ENCODE peak calls at places on chromosome 10, in four cellular contexts. S, V, T and K are unnamed samples.

GRCh38 chr10:129099992-129100391 is 367.0 kb upstream of the MGMT start:
- DNase-seq in T (no peak), S (no peak), V (no peak), K (no peak)

GRCh38 chr10:16787361-16787791 is 29.8 kb downstream of the RSU1 start:
- DNase-seq in V (no peak), S (no peak), T (no peak), K (no peak)

GRCh38 chr10:1643911-1644810 is 93.2 kb downstream of the ADARB2 start:
- DNase-seq in S (no peak), V (no peak), T (no peak), K (no peak)

GRCh38 chr10:99672884-99673283 is 13.6 kb downstream of the ENTPD7 start:
- DNase-seq in S (no peak), T (no peak), V (no peak), K (no peak)

GRCh38 chr10:109282510-109282909 is 640.8 kb downstream of the XPNPEP1 start:
- DNase-seq in T (peak), V (no peak), S (no peak), K (peak)

GRCh38 chr10:35758086-35758485 is 116.0 kb upstream of the FZD8 start:
- DNase-seq in T (no peak), V (peak), S (peak), K (peak)

GRCh38 chr10:1515780-1516491 is 221.4 kb downstream of the ADARB2 start:
- DNase-seq in S (no peak), V (no peak), T (no peak), K (no peak)

GRCh38 chr10:71391701-71392100 is 5.0 kb upstream of the CDH23 start:
- DNase-seq in V (no peak), S (no peak), T (no peak), K (no peak)

GRCh38 chr10:97633921-97634320 is 621 bp upstream of the MORN4 start:
- DNase-seq in V (no peak), T (peak), S (no peak), K (peak)

GRCh38 chr10:96998329-96998888 is 166.3 kb downstream of the LCOR start:
- DNase-seq in T (no peak), V (no peak), S (no peak), K (peak)

GRCh38 chr10:75195035-75195763 is 15.4 kb upstream of the VDAC2 start:
- DNase-seq in V (no peak), S (no peak), T (no peak), K (peak)

GRCh38 chr10:116743266-116744064 is 1.1 kb upstream of the HSPA12A start:
- DNase-seq in V (no peak), T (no peak), S (no peak), K (no peak)

GRCh38 chr10:116740971-116741370 is 1.4 kb downstream of the HSPA12A start:
- DNase-seq in T (no peak), S (no peak), V (no peak), K (no peak)

GRCh38 chr10:116744163-116744788 is 1.9 kb upstream of the HSPA12A start:
- DNase-seq in S (no peak), V (no peak), T (no peak), K (no peak)

GRCh38 chr10:116741391-116742351 is 695 bp downstream of the HSPA12A start:
- DNase-seq in S (peak), T (no peak), V (peak), K (no peak)

DNA sequence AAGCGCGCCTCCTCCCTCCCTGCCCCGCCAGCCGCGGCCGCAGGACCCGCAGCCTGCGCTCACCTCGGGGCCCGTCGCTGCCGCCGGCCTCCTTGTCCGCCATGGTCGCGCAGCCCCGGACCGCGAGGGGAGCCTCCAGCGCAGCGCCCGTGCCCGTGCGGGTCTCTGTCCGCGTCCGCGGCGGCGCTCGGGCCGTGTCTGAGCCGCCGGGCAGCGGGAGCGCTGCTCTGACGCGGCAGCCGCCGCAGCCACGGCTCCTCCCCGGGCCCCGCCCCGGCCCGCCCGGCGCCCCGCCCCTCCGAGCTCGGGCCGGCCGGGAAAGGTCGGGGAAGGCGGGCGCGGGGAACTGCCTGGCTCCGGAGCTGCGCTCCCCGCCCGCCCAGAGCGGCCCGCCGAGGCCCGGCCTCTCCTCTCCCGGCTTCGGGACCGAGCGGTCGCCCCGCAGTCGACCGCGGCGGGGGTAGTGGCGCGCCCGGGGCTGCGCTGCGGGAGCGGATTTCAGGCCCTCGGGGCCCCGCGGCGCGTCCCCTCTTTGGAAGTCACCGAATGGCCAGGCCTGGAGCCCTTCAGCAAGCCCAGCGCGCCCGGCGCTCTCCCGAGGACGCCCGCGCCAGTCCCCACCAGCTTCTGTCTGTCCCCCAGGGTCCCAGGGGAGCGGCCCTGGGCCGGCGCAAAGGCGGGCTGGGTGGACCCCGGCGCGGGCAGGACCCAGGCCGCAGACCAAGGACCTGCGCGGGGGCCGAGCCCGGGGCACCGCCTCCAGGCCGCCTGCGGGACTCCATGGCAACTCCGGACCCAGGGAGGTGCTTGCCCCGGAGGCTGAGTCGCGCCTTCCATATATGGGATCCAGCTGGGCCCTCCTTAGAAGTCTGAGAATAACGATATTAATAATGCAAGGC is at the start of gene HSPA12A:
- DNase-seq in S (peak), V (peak), T (peak), K (peak)
- H3K4me3 ChIP-seq in S (peak), V (peak), T (peak), K (peak)

GRCh38 chr10:69936091-69936490 is 116.6 kb upstream of the MACROH2A2 start:
- DNase-seq in T (peak), S (no peak), V (no peak), K (peak)
- TF ChIP-seq CTCF in T (no peak), S (no peak), V (no peak), K (peak)

GRCh38 chr10:68109312-68109711 is at the start of gene MYPN:
- DNase-seq in V (peak), S (no peak), T (no peak), K (no peak)
- H3K4me3 ChIP-seq in V (peak), S (peak), T (no peak), K (no peak)

GRCh38 chr10:12350167-12350872 is 973 bp downstream of the CAMK1D start:
- DNase-seq in V (peak), T (peak), S (peak), K (peak)
- TF ChIP-seq CTCF in V (no peak), T (no peak), S (peak), K (peak)

GRCh38 chr10:48589266-48589665 is 15.6 kb downstream of the ARHGAP22 start:
- DNase-seq in S (no peak), T (no peak), V (peak), K (peak)
- H3K4me3 ChIP-seq in S (no peak), T (no peak), V (no peak), K (no peak)

GRCh38 chr10:123150986-123151738 is 3.0 kb upstream of the BUB3 start:
- DNase-seq in S (no peak), V (no peak), T (no peak), K (no peak)
- TF ChIP-seq CTCF in S (no peak), V (no peak), T (no peak), K (no peak)

DNA sequence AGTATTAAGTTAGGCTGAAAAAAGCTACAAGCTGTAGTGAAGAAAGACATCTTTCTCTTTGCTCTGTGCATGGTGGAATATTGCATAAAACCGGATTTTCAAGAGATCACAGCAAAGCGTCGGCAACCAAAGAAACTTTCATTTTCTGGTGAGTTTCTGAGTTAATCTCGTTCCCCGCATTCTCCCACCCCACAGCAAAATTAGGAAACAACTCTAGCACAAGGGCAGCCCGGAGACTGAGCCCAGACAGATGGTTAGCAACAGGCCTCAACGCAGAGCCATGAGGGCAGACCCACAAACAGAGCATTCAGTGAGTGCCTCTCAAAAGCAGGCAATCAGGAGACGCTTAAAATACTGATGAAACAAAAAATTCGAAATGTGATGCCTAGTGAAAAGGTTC is 396.1 kb upstream of the KLF6 start:
- DNase-seq in S (no peak), T (no peak), V (no peak), K (no peak)
- H3K4me3 ChIP-seq in S (no peak), T (no peak), V (no peak), K (no peak)

GRCh38 chr10:84765656-84766055 is 437.3 kb downstream of the CCSER2 start:
- DNase-seq in S (no peak), T (no peak), V (no peak), K (no peak)

GRCh38 chr10:84766923-84767322 is 438.5 kb downstream of the CCSER2 start:
- DNase-seq in T (no peak), S (no peak), V (no peak), K (no peak)

GRCh38 chr10:84768132-84768531 is 439.7 kb downstream of the CCSER2 start:
- DNase-seq in V (no peak), T (no peak), S (no peak), K (no peak)

GRCh38 chr10:84763965-84764364 is 435.6 kb downstream of the CCSER2 start:
- DNase-seq in V (no peak), T (no peak), S (no peak), K (no peak)

DNA sequence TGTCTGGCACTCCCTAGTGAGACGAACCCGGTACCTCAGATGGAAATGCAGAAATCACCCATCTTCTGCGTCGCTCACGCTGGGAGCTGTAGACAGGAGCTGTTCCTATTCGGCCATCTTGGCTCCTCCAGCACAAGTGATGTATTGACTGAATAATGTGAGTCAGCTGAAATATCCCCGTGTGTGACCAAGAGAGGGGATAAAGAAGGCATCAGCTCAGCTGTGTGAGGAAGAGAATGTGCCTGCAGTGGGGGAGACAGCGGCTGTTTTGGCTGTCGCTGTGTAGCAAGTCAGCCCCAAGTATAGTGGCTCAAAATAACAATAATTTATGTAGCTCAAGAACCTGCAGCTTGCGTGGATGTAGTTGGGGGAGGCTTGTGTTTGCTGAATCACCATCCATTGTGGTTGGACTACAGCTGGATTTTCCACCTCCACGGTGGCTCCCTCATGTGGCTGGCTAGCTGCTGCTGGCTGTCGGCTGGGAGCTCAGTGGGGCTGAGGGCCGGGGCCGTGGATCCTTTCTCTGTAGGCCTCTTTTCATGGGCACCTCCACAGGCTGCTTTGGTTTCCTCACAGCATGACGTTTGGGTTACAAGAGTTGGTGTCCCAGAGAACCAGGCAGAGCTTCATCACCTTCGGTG is 434.5 kb downstream of the CCSER2 start:
- DNase-seq in S (no peak), T (peak), V (no peak), K (no peak)
- TF ChIP-seq CTCF in S (no peak), T (no peak), V (no peak), K (no peak)

DNA sequence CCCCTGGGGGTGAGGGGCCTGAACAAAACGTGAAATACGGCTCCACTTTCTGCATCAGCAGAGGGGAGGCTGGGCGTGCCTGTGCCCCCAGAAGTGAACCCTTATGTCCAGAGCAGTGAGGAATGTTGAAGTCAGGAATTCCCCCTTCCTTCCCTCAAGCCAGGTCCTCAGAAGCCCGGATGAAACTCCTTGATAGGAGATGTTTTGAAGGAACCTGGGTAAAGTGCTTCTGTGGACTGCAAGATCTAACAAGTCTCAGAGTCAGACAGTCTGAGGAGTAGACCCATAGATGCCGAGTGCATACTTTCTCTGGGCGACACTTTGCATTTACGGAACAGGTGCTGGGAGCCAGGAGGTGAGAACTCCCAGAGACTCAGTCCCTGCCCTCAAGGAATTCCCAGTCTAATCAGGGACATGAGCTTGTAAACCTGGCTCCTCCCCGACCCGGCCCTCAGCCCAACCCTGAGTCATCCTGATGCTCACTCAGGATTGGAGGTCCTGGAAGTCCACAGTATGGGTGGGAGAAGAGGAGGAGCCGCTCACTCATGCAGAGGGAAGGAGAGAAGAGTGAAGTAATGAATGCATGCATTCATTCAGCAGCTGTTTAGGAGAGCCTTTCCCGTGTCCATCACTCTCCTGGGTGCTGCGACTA is 179.5 kb upstream of the ITGB1 start:
- DNase-seq in T (no peak), S (no peak), V (no peak), K (peak)
- H3K4me3 ChIP-seq in T (no peak), S (no peak), V (no peak), K (no peak)

GRCh38 chr10:132204781-132205473 is 18.2 kb downstream of the DPYSL4 start:
- DNase-seq in S (no peak), T (no peak), V (no peak), K (no peak)
- TF ChIP-seq CTCF in S (no peak), T (no peak), V (no peak), K (no peak)